ENCODE peak calls at places on chromosomes 16 and 17, in seven cellular contexts. One of them, this sample, is unnamed.

GRCh38 chr17:30323895-30324319 is 9.9 kb downstream of the TMIGD1 start:
- DNase-seq in effector CD4-positive, alpha-beta T cell: peak
- DNase-seq in C1 segment of cervical spinal cord: no peak
- DNase-seq in Right ventricle myocardium superior: peak
- DNase-seq in GM04503: no peak
- DNase-seq in HFFc6: no peak
- DNase-seq in substantia nigra: no peak
- DNase-seq in this sample: no peak

GRCh38 chr17:60971515-60972369 is 294.1 kb downstream of the BCAS3 start:
- DNase-seq in C1 segment of cervical spinal cord: no peak
- DNase-seq in Right ventricle myocardium superior: no peak
- DNase-seq in substantia nigra: no peak
- DNase-seq in GM04503: no peak
- DNase-seq in HFFc6: peak
- DNase-seq in effector CD4-positive, alpha-beta T cell: peak
- DNase-seq in this sample: no peak

GRCh38 chr17:49434821-49435581 is 20.3 kb upstream of the PHB1 start:
- DNase-seq in effector CD4-positive, alpha-beta T cell: no peak
- DNase-seq in C1 segment of cervical spinal cord: no peak
- DNase-seq in Right ventricle myocardium superior: no peak
- DNase-seq in GM04503: no peak
- DNase-seq in HFFc6: peak
- DNase-seq in substantia nigra: peak
- DNase-seq in this sample: no peak

GRCh38 chr16:88384222-88385111 is 1.7 kb downstream of the ZNF469 start:
- DNase-seq in effector CD4-positive, alpha-beta T cell: no peak
- DNase-seq in substantia nigra: no peak
- DNase-seq in GM04503: no peak
- DNase-seq in Right ventricle myocardium superior: peak
- DNase-seq in C1 segment of cervical spinal cord: no peak
- DNase-seq in HFFc6: no peak
- DNase-seq in this sample: no peak

GRCh38 chr16:79839851-79840321 is 239.3 kb upstream of the MAF start:
- DNase-seq in Right ventricle myocardium superior: peak
- DNase-seq in substantia nigra: no peak
- DNase-seq in effector CD4-positive, alpha-beta T cell: no peak
- DNase-seq in C1 segment of cervical spinal cord: no peak
- DNase-seq in HFFc6: no peak
- DNase-seq in GM04503: no peak
- DNase-seq in this sample: no peak

GRCh38 chr17:67245694-67246397 is 850 bp upstream of the HELZ start:
- DNase-seq in substantia nigra: no peak
- DNase-seq in Right ventricle myocardium superior: peak
- DNase-seq in HFFc6: no peak
- DNase-seq in effector CD4-positive, alpha-beta T cell: peak
- DNase-seq in GM04503: no peak
- DNase-seq in C1 segment of cervical spinal cord: no peak
- DNase-seq in this sample: no peak

GRCh38 chr17:27577124-27577761 is 53.7 kb upstream of the LGALS9 start:
- DNase-seq in HFFc6: peak
- DNase-seq in effector CD4-positive, alpha-beta T cell: no peak
- DNase-seq in Right ventricle myocardium superior: peak
- DNase-seq in substantia nigra: peak
- DNase-seq in GM04503: no peak
- DNase-seq in C1 segment of cervical spinal cord: peak
- DNase-seq in this sample: peak

GRCh38 chr17:70028397-70028796 is 46.6 kb upstream of the KCNJ16 start:
- DNase-seq in substantia nigra: no peak
- DNase-seq in Right ventricle myocardium superior: no peak
- DNase-seq in effector CD4-positive, alpha-beta T cell: no peak
- DNase-seq in C1 segment of cervical spinal cord: no peak
- DNase-seq in HFFc6: no peak
- DNase-seq in GM04503: no peak
- DNase-seq in this sample: no peak

GRCh38 chr17:68777243-68777855 is 176.2 kb upstream of the FAM20A start:
- DNase-seq in C1 segment of cervical spinal cord: peak
- DNase-seq in Right ventricle myocardium superior: peak
- DNase-seq in HFFc6: peak
- DNase-seq in effector CD4-positive, alpha-beta T cell: no peak
- DNase-seq in substantia nigra: peak
- DNase-seq in GM04503: peak
- DNase-seq in this sample: peak

GRCh38 chr17:60914078-60914477 is 236.4 kb downstream of the BCAS3 start:
- DNase-seq in Right ventricle myocardium superior: no peak
- DNase-seq in C1 segment of cervical spinal cord: no peak
- DNase-seq in GM04503: no peak
- DNase-seq in effector CD4-positive, alpha-beta T cell: no peak
- DNase-seq in substantia nigra: no peak
- DNase-seq in HFFc6: no peak
- DNase-seq in this sample: no peak

GRCh38 chr17:32318071-32318470 is 23.9 kb downstream of the C17orf75 start:
- DNase-seq in effector CD4-positive, alpha-beta T cell: no peak
- DNase-seq in C1 segment of cervical spinal cord: no peak
- DNase-seq in Right ventricle myocardium superior: no peak
- DNase-seq in GM04503: no peak
- DNase-seq in substantia nigra: no peak
- DNase-seq in HFFc6: no peak
- DNase-seq in this sample: no peak

GRCh38 chr16:80084614-80085013 is 456.2 kb upstream of the DYNLRB2 start:
- DNase-seq in C1 segment of cervical spinal cord: peak
- DNase-seq in HFFc6: peak
- DNase-seq in GM04503: no peak
- DNase-seq in effector CD4-positive, alpha-beta T cell: no peak
- DNase-seq in substantia nigra: peak
- DNase-seq in Right ventricle myocardium superior: no peak
- DNase-seq in this sample: peak

GRCh38 chr17:2453325-2453724 is 52.5 kb upstream of the MNT start:
- DNase-seq in substantia nigra: no peak
- DNase-seq in GM04503: no peak
- DNase-seq in effector CD4-positive, alpha-beta T cell: no peak
- DNase-seq in HFFc6: no peak
- DNase-seq in C1 segment of cervical spinal cord: no peak
- DNase-seq in Right ventricle myocardium superior: no peak
- DNase-seq in this sample: no peak

GRCh38 chr17:61648587-61648986 is 57.6 kb upstream of the NACA2 start:
- DNase-seq in effector CD4-positive, alpha-beta T cell: no peak
- DNase-seq in substantia nigra: no peak
- DNase-seq in Right ventricle myocardium superior: no peak
- DNase-seq in HFFc6: no peak
- DNase-seq in GM04503: no peak
- DNase-seq in C1 segment of cervical spinal cord: no peak
- DNase-seq in this sample: no peak

GRCh38 chr17:40566027-40566426 is 755 bp upstream of the CCR7 start:
- DNase-seq in HFFc6: no peak
- DNase-seq in GM04503: no peak
- DNase-seq in C1 segment of cervical spinal cord: no peak
- DNase-seq in effector CD4-positive, alpha-beta T cell: no peak
- DNase-seq in substantia nigra: no peak
- DNase-seq in Right ventricle myocardium superior: no peak
- DNase-seq in this sample: no peak

GRCh38 chr16:31458073-31458834 is 1.0 kb upstream of the ARMC5 start:
- DNase-seq in Right ventricle myocardium superior: peak
- DNase-seq in HFFc6: peak
- DNase-seq in effector CD4-positive, alpha-beta T cell: peak
- DNase-seq in GM04503: no peak
- DNase-seq in C1 segment of cervical spinal cord: no peak
- DNase-seq in substantia nigra: no peak
- DNase-seq in this sample: no peak

GRCh38 chr17:64767269-64767997 is 105.3 kb upstream of the SMURF2 start:
- DNase-seq in HFFc6: no peak
- DNase-seq in GM04503: no peak
- DNase-seq in effector CD4-positive, alpha-beta T cell: no peak
- DNase-seq in substantia nigra: no peak
- DNase-seq in C1 segment of cervical spinal cord: no peak
- DNase-seq in Right ventricle myocardium superior: no peak
- DNase-seq in this sample: no peak

GRCh38 chr17:42422958-42423712 is at the start of gene CAVIN1:
- DNase-seq in substantia nigra: peak
- DNase-seq in C1 segment of cervical spinal cord: peak
- DNase-seq in GM04503: peak
- DNase-seq in HFFc6: peak
- DNase-seq in Right ventricle myocardium superior: peak
- DNase-seq in effector CD4-positive, alpha-beta T cell: no peak
- DNase-seq in this sample: peak

GRCh38 chr16:27220527-27220926 is 17.2 kb downstream of the KDM8 start:
- DNase-seq in GM04503: no peak
- DNase-seq in HFFc6: no peak
- DNase-seq in Right ventricle myocardium superior: no peak
- DNase-seq in C1 segment of cervical spinal cord: no peak
- DNase-seq in effector CD4-positive, alpha-beta T cell: no peak
- DNase-seq in substantia nigra: no peak
- DNase-seq in this sample: no peak

GRCh38 chr17:82330322-82331239 is 3.0 kb downstream of the SECTM1 start:
- DNase-seq in HFFc6: no peak
- DNase-seq in substantia nigra: no peak
- DNase-seq in effector CD4-positive, alpha-beta T cell: no peak
- DNase-seq in C1 segment of cervical spinal cord: no peak
- DNase-seq in GM04503: no peak
- DNase-seq in Right ventricle myocardium superior: no peak
- DNase-seq in this sample: no peak

GRCh38 chr17:79965806-79966205 is 69.9 kb downstream of the TBC1D16 start:
- DNase-seq in substantia nigra: peak
- DNase-seq in GM04503: no peak
- DNase-seq in Right ventricle myocardium superior: no peak
- DNase-seq in HFFc6: no peak
- DNase-seq in effector CD4-positive, alpha-beta T cell: no peak
- DNase-seq in C1 segment of cervical spinal cord: peak
- DNase-seq in this sample: peak

GRCh38 chr17:56939869-56940484 is 20.9 kb downstream of the COIL start:
- DNase-seq in effector CD4-positive, alpha-beta T cell: no peak
- DNase-seq in GM04503: no peak
- DNase-seq in HFFc6: peak
- DNase-seq in C1 segment of cervical spinal cord: no peak
- DNase-seq in substantia nigra: no peak
- DNase-seq in Right ventricle myocardium superior: no peak
- DNase-seq in this sample: no peak

GRCh38 chr17:44797809-44798208 is 32.3 kb downstream of the GJC1 start:
- DNase-seq in GM04503: no peak
- DNase-seq in effector CD4-positive, alpha-beta T cell: no peak
- DNase-seq in substantia nigra: no peak
- DNase-seq in HFFc6: no peak
- DNase-seq in Right ventricle myocardium superior: no peak
- DNase-seq in C1 segment of cervical spinal cord: no peak
- DNase-seq in this sample: no peak

GRCh38 chr16:86074651-86075487 is 175.9 kb downstream of the IRF8 start:
- DNase-seq in HFFc6: no peak
- DNase-seq in C1 segment of cervical spinal cord: no peak
- DNase-seq in GM04503: no peak
- DNase-seq in Right ventricle myocardium superior: peak
- DNase-seq in substantia nigra: no peak
- DNase-seq in effector CD4-positive, alpha-beta T cell: no peak
- DNase-seq in this sample: no peak

GRCh38 chr16:75312875-75313274 is 61.5 kb upstream of the BCAR1 start:
- DNase-seq in GM04503: no peak
- DNase-seq in HFFc6: no peak
- DNase-seq in effector CD4-positive, alpha-beta T cell: no peak
- DNase-seq in C1 segment of cervical spinal cord: no peak
- DNase-seq in Right ventricle myocardium superior: no peak
- DNase-seq in substantia nigra: no peak
- DNase-seq in this sample: no peak

GRCh38 chr17:65697661-65698060 is 136.2 kb upstream of the AXIN2 start:
- DNase-seq in substantia nigra: no peak
- DNase-seq in effector CD4-positive, alpha-beta T cell: no peak
- DNase-seq in C1 segment of cervical spinal cord: no peak
- DNase-seq in HFFc6: no peak
- DNase-seq in Right ventricle myocardium superior: no peak
- DNase-seq in GM04503: no peak
- DNase-seq in this sample: no peak

GRCh38 chr17:62668091-62668804 is 40.8 kb downstream of the MRC2 start:
- DNase-seq in HFFc6: peak
- DNase-seq in Right ventricle myocardium superior: no peak
- DNase-seq in C1 segment of cervical spinal cord: no peak
- DNase-seq in substantia nigra: no peak
- DNase-seq in GM04503: no peak
- DNase-seq in effector CD4-positive, alpha-beta T cell: no peak
- DNase-seq in this sample: no peak

GRCh38 chr17:45311406-45311761 is 5.4 kb downstream of the MAP3K14 start:
- DNase-seq in HFFc6: no peak
- DNase-seq in C1 segment of cervical spinal cord: no peak
- DNase-seq in GM04503: no peak
- DNase-seq in Right ventricle myocardium superior: no peak
- DNase-seq in effector CD4-positive, alpha-beta T cell: no peak
- DNase-seq in substantia nigra: no peak
- DNase-seq in this sample: no peak

GRCh38 chr16:70674221-70675014 is 11.4 kb downstream of the MTSS2 start:
- DNase-seq in GM04503: no peak
- DNase-seq in HFFc6: no peak
- DNase-seq in C1 segment of cervical spinal cord: no peak
- DNase-seq in substantia nigra: no peak
- DNase-seq in effector CD4-positive, alpha-beta T cell: no peak
- DNase-seq in Right ventricle myocardium superior: no peak
- DNase-seq in this sample: no peak

GRCh38 chr16:89633064-89633631 is 19.7 kb downstream of the DPEP1 start:
- DNase-seq in substantia nigra: no peak
- DNase-seq in effector CD4-positive, alpha-beta T cell: no peak
- DNase-seq in Right ventricle myocardium superior: no peak
- DNase-seq in GM04503: peak
- DNase-seq in C1 segment of cervical spinal cord: no peak
- DNase-seq in HFFc6: peak
- DNase-seq in this sample: no peak

GRCh38 chr16:84955427-84955826 is 55.9 kb downstream of the ZDHHC7 start:
- DNase-seq in effector CD4-positive, alpha-beta T cell: no peak
- DNase-seq in substantia nigra: no peak
- DNase-seq in HFFc6: no peak
- DNase-seq in C1 segment of cervical spinal cord: no peak
- DNase-seq in Right ventricle myocardium superior: no peak
- DNase-seq in GM04503: no peak
- DNase-seq in this sample: no peak

GRCh38 chr17:59347975-59348391 is 16.5 kb downstream of the YPEL2 start:
- DNase-seq in Right ventricle myocardium superior: no peak
- DNase-seq in effector CD4-positive, alpha-beta T cell: no peak
- DNase-seq in HFFc6: no peak
- DNase-seq in C1 segment of cervical spinal cord: no peak
- DNase-seq in substantia nigra: no peak
- DNase-seq in GM04503: no peak
- DNase-seq in this sample: no peak

GRCh38 chr17:57735707-57736106 is 9.4 kb downstream of the CCDC182 start:
- DNase-seq in Right ventricle myocardium superior: no peak
- DNase-seq in GM04503: no peak
- DNase-seq in substantia nigra: no peak
- DNase-seq in effector CD4-positive, alpha-beta T cell: no peak
- DNase-seq in HFFc6: no peak
- DNase-seq in C1 segment of cervical spinal cord: no peak
- DNase-seq in this sample: no peak

GRCh38 chr17:37026534-37026875 is 77.8 kb downstream of the AATF start:
- DNase-seq in C1 segment of cervical spinal cord: no peak
- DNase-seq in substantia nigra: no peak
- DNase-seq in HFFc6: no peak
- DNase-seq in GM04503: no peak
- DNase-seq in Right ventricle myocardium superior: no peak
- DNase-seq in effector CD4-positive, alpha-beta T cell: no peak
- DNase-seq in this sample: no peak

GRCh38 chr16:70770291-70770967 is 30.5 kb downstream of the VAC14 start:
- DNase-seq in effector CD4-positive, alpha-beta T cell: no peak
- DNase-seq in substantia nigra: no peak
- DNase-seq in C1 segment of cervical spinal cord: no peak
- DNase-seq in HFFc6: no peak
- DNase-seq in Right ventricle myocardium superior: no peak
- DNase-seq in GM04503: no peak
- DNase-seq in this sample: no peak

This sample was measured in caudate nucleus.